ENCODE peak calls at places on chromosomes 16 and 17, in seven cellular contexts. One of them, this sample, is unnamed.

GRCh38 chr17:42056634-42057033 is 6.2 kb upstream of the C17orf113 start:
- DNase-seq in HCT116: no peak
- DNase-seq in PC-3: no peak
- DNase-seq in hepatocyte: no peak
- DNase-seq in GM23248: no peak
- DNase-seq in SK-N-SH: no peak
- DNase-seq in GM23338: no peak
- DNase-seq in this sample: no peak

GRCh38 chr16:86072328-86073102 is 173.6 kb downstream of the IRF8 start:
- DNase-seq in PC-3: peak; percentile 59
- DNase-seq in HCT116: peak; percentile 68
- DNase-seq in SK-N-SH: peak; percentile 72
- DNase-seq in GM23248: peak; percentile 79
- DNase-seq in hepatocyte: peak; percentile 81
- DNase-seq in GM23338: peak; percentile 81
- DNase-seq in this sample: peak; percentile 48

GRCh38 chr16:47519037-47519436 is 57.9 kb downstream of the PHKB start:
- DNase-seq in SK-N-SH: no peak
- DNase-seq in GM23338: no peak
- DNase-seq in GM23248: peak; percentile 34
- DNase-seq in hepatocyte: no peak
- DNase-seq in HCT116: no peak
- DNase-seq in PC-3: no peak
- DNase-seq in this sample: no peak

GRCh38 chr16:74169687-74170522 is 126.7 kb upstream of the PSMD7 start:
- DNase-seq in GM23248: peak; percentile 14
- DNase-seq in GM23338: no peak
- DNase-seq in SK-N-SH: no peak
- DNase-seq in HCT116: no peak
- DNase-seq in PC-3: peak; percentile 2
- DNase-seq in hepatocyte: peak; percentile 63
- DNase-seq in this sample: no peak

GRCh38 chr17:47193931-47194481 is 4.9 kb upstream of the CDC27 start:
- DNase-seq in SK-N-SH: no peak
- DNase-seq in PC-3: no peak
- DNase-seq in GM23338: no peak
- DNase-seq in hepatocyte: no peak
- DNase-seq in GM23248: no peak
- DNase-seq in HCT116: no peak
- DNase-seq in this sample: no peak

GRCh38 chr17:43324205-43324893 is 74.4 kb upstream of the ARL4D start:
- DNase-seq in PC-3: no peak
- DNase-seq in GM23248: no peak
- DNase-seq in GM23338: peak; percentile 63
- DNase-seq in hepatocyte: no peak
- DNase-seq in HCT116: no peak
- DNase-seq in SK-N-SH: no peak
- DNase-seq in this sample: peak; percentile 59

GRCh38 chr17:9050801-9051401 is 29.6 kb downstream of the NTN1 start:
- DNase-seq in SK-N-SH: no peak
- DNase-seq in hepatocyte: peak; percentile 64
- DNase-seq in GM23338: peak; percentile 72
- DNase-seq in GM23248: no peak
- DNase-seq in PC-3: peak; percentile 62
- DNase-seq in HCT116: peak; percentile 55
- DNase-seq in this sample: no peak

GRCh38 chr16:75433732-75434413 is 570 bp upstream of the CFDP1 start:
- DNase-seq in GM23248: peak; percentile 95
- DNase-seq in hepatocyte: peak; percentile 90
- DNase-seq in GM23338: peak; percentile 89
- DNase-seq in SK-N-SH: peak; percentile 68
- DNase-seq in PC-3: peak; percentile 72
- DNase-seq in HCT116: no peak
- DNase-seq in this sample: no peak

GRCh38 chr17:72254808-72255449 is 134.1 kb downstream of the SOX9 start:
- DNase-seq in SK-N-SH: no peak
- DNase-seq in GM23248: peak; percentile 14
- DNase-seq in PC-3: peak; percentile 56
- DNase-seq in HCT116: no peak
- DNase-seq in hepatocyte: no peak
- DNase-seq in GM23338: no peak
- DNase-seq in this sample: no peak

GRCh38 chr16:69494993-69495392 is 70.6 kb downstream of the CYB5B start:
- DNase-seq in SK-N-SH: no peak
- DNase-seq in HCT116: peak; percentile 44
- DNase-seq in hepatocyte: no peak
- DNase-seq in GM23248: peak; percentile 37
- DNase-seq in GM23338: peak; percentile 86
- DNase-seq in PC-3: peak; percentile 3
- DNase-seq in this sample: peak; percentile 26

GRCh38 chr16:21162661-21163151 is 4.2 kb downstream of the LDAF1 start:
- DNase-seq in GM23338: no peak
- DNase-seq in PC-3: no peak
- DNase-seq in HCT116: no peak
- DNase-seq in GM23248: peak; percentile 25
- DNase-seq in hepatocyte: no peak
- DNase-seq in SK-N-SH: no peak
- DNase-seq in this sample: no peak

GRCh38 chr17:16661217-16661616 is 7.6 kb upstream of the ZNF624 start:
- DNase-seq in GM23338: no peak
- DNase-seq in SK-N-SH: no peak
- DNase-seq in PC-3: peak; percentile 10
- DNase-seq in HCT116: no peak
- DNase-seq in GM23248: no peak
- DNase-seq in hepatocyte: no peak
- DNase-seq in this sample: no peak

GRCh38 chr16:23398987-23399805 is 53.8 kb downstream of the COG7 start:
- DNase-seq in GM23248: no peak
- DNase-seq in GM23338: peak; percentile 93
- DNase-seq in PC-3: no peak
- DNase-seq in HCT116: no peak
- DNase-seq in hepatocyte: no peak
- DNase-seq in SK-N-SH: no peak
- DNase-seq in this sample: no peak

GRCh38 chr17:968812-969766 is 10.5 kb downstream of the NXN start:
- DNase-seq in GM23338: no peak
- DNase-seq in GM23248: peak; percentile 82
- DNase-seq in SK-N-SH: peak; percentile 34
- DNase-seq in HCT116: peak; percentile 62
- DNase-seq in hepatocyte: peak; percentile 65
- DNase-seq in PC-3: no peak
- DNase-seq in this sample: no peak

GRCh38 chr17:17156107-17156506 is 50.0 kb downstream of the PLD6 start:
- DNase-seq in HCT116: no peak
- DNase-seq in GM23338: no peak
- DNase-seq in hepatocyte: no peak
- DNase-seq in GM23248: peak; percentile 93
- DNase-seq in PC-3: peak; percentile 83
- DNase-seq in SK-N-SH: no peak
- DNase-seq in this sample: no peak

GRCh38 chr16:87062569-87063442 is 254.4 kb downstream of the C16orf95 start:
- DNase-seq in HCT116: peak; percentile 62
- DNase-seq in hepatocyte: peak; percentile 87
- DNase-seq in GM23248: peak; percentile 82
- DNase-seq in PC-3: peak; percentile 73
- DNase-seq in GM23338: peak; percentile 93
- DNase-seq in SK-N-SH: peak; percentile 91
- DNase-seq in this sample: peak; percentile 80

GRCh38 chr16:65509172-65509571 is 387.3 kb upstream of the CDH11 start:
- DNase-seq in GM23248: peak; percentile 55
- DNase-seq in hepatocyte: no peak
- DNase-seq in SK-N-SH: no peak
- DNase-seq in PC-3: no peak
- DNase-seq in GM23338: no peak
- DNase-seq in HCT116: no peak
- DNase-seq in this sample: no peak

GRCh38 chr17:63853260-63853659 is 10.8 kb upstream of the SMARCD2 start:
- DNase-seq in GM23338: no peak
- DNase-seq in HCT116: no peak
- DNase-seq in hepatocyte: no peak
- DNase-seq in SK-N-SH: no peak
- DNase-seq in PC-3: no peak
- DNase-seq in GM23248: no peak
- DNase-seq in this sample: no peak

GRCh38 chr16:2324296-2324859 is 16.1 kb downstream of the ABCA3 start:
- DNase-seq in HCT116: no peak
- DNase-seq in GM23248: no peak
- DNase-seq in PC-3: no peak
- DNase-seq in hepatocyte: no peak
- DNase-seq in SK-N-SH: no peak
- DNase-seq in GM23338: no peak
- DNase-seq in this sample: no peak

GRCh38 chr17:78343099-78343432 is 16.8 kb downstream of the SOCS3 start:
- DNase-seq in GM23338: peak; percentile 72
- DNase-seq in hepatocyte: peak; percentile 72
- DNase-seq in HCT116: peak; percentile 45
- DNase-seq in SK-N-SH: peak; percentile 62
- DNase-seq in PC-3: peak; percentile 79
- DNase-seq in GM23248: peak; percentile 99
- DNase-seq in this sample: no peak

GRCh38 chr17:8918811-8919210 is 46.7 kb downstream of the PIK3R5 start:
- DNase-seq in PC-3: peak; percentile 11
- DNase-seq in SK-N-SH: no peak
- DNase-seq in GM23338: no peak
- DNase-seq in HCT116: no peak
- DNase-seq in GM23248: peak; percentile 30
- DNase-seq in hepatocyte: no peak
- DNase-seq in this sample: no peak

GRCh38 chr17:47813077-47813476 is 8.5 kb downstream of the OSBPL7 start:
- DNase-seq in GM23248: no peak
- DNase-seq in hepatocyte: no peak
- DNase-seq in GM23338: no peak
- DNase-seq in HCT116: no peak
- DNase-seq in SK-N-SH: peak; percentile 11
- DNase-seq in PC-3: no peak
- DNase-seq in this sample: no peak

GRCh38 chr17:17493249-17493985 is 2.8 kb downstream of the RASD1 start:
- DNase-seq in PC-3: peak; percentile 31
- DNase-seq in hepatocyte: no peak
- DNase-seq in HCT116: no peak
- DNase-seq in GM23338: peak; percentile 45
- DNase-seq in SK-N-SH: no peak
- DNase-seq in GM23248: peak; percentile 21
- DNase-seq in this sample: no peak

GRCh38 chr17:2392252-2393183 is 8.3 kb downstream of the MNT start:
- DNase-seq in GM23338: peak; percentile 96
- DNase-seq in PC-3: peak; percentile 92
- DNase-seq in SK-N-SH: peak; percentile 97
- DNase-seq in GM23248: peak; percentile 99
- DNase-seq in hepatocyte: peak; percentile 99
- DNase-seq in HCT116: peak; percentile 77
- DNase-seq in this sample: peak; percentile 97

GRCh38 chr17:6413073-6413472 is 21.8 kb downstream of the AIPL1 start:
- DNase-seq in GM23248: peak; percentile 52
- DNase-seq in PC-3: peak; percentile 73
- DNase-seq in hepatocyte: peak; percentile 59
- DNase-seq in SK-N-SH: peak; percentile 54
- DNase-seq in HCT116: peak; percentile 36
- DNase-seq in GM23338: peak; percentile 82
- DNase-seq in this sample: peak; percentile 59

GRCh38 chr17:37147301-37147812 is 198.6 kb downstream of the AATF start:
- DNase-seq in GM23338: no peak
- DNase-seq in hepatocyte: peak; percentile 21
- DNase-seq in HCT116: no peak
- DNase-seq in PC-3: peak; percentile 68
- DNase-seq in SK-N-SH: no peak
- DNase-seq in GM23248: no peak
- DNase-seq in this sample: peak; percentile 69

GRCh38 chr16:12868788-12869187 is 32.6 kb upstream of the SHISA9 start:
- DNase-seq in hepatocyte: no peak
- DNase-seq in PC-3: no peak
- DNase-seq in GM23248: no peak
- DNase-seq in SK-N-SH: no peak
- DNase-seq in HCT116: no peak
- DNase-seq in GM23338: no peak
- DNase-seq in this sample: no peak
- TF ChIP-seq EZH2phosphoT487 in hepatocyte: no peak
- TF ChIP-seq EZH2phosphoT487 in PC-3: no peak
- TF ChIP-seq EZH2phosphoT487 in GM23248: no peak
- TF ChIP-seq EZH2phosphoT487 in SK-N-SH: no peak
- TF ChIP-seq EZH2phosphoT487 in HCT116: no peak
- TF ChIP-seq EZH2phosphoT487 in GM23338: no peak
- TF ChIP-seq EZH2phosphoT487 in this sample: no peak

DNA sequence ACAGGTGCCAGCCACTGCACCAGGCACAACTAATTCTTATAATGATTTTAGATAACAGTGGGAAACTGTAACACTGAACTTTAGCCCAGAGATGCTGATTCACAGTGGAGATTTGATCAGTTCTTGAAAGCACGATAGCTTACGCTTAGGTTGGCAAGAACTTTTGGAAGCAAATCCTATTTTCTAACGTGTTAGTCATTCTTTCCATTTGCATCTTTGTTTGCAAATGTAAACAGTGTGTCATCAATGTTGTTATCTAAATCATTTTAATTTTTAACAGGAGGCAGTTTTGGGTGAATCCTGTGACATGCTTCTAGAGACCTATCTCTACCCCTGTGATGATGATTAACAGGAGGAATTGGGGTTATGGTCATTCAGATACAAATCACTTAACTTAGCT is 35.7 kb upstream of the GNA13 start:
- DNase-seq in SK-N-SH: no peak
- DNase-seq in GM23248: peak; percentile 86
- DNase-seq in hepatocyte: no peak
- DNase-seq in GM23338: no peak
- DNase-seq in HCT116: no peak
- DNase-seq in PC-3: peak; percentile 95
- DNase-seq in this sample: no peak
- H3K4me2 ChIP-seq in SK-N-SH: no peak overlapping the region
- H3K4me2 ChIP-seq in GM23248: no peak overlapping the region
- H3K4me2 ChIP-seq in hepatocyte: no peak overlapping the region
- H3K4me2 ChIP-seq in GM23338: no peak overlapping the region
- H3K4me2 ChIP-seq in HCT116: no peak overlapping the region
- H3K4me2 ChIP-seq in PC-3: peak overlapping the region; percentile 44
- H3K4me2 ChIP-seq in this sample: no peak overlapping the region

DNA sequence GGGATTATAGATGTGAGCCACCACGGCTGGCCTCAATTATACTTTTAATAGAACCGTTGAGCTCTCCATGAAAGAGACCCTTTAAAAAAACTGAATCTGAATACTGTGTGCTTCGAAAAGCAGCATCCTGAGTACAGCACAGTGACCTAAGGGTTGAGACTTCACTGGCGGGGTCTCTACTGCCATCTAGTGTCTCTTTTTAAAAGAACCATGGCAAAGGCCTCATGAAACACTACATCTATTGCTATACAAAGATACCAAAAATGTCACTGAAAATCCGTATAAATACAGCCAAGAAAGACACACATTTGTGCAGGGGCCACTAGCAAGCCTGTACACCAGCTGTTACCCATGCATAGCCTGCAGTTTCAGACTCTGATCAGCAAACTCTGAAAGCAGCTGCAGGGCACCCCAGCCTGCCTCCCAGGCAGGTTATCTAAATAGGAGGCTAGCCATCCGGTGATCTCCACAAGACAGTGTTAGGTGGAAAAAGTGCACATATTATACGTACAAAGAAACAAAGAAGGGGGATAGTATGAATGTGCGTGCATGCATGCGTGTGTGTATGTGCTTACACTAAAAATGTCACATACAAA is 35.3 kb downstream of the NPLOC4 start:
- DNase-seq in hepatocyte: peak; percentile 80
- DNase-seq in GM23248: peak; percentile 79
- DNase-seq in SK-N-SH: peak; percentile 87
- DNase-seq in PC-3: peak; percentile 84
- DNase-seq in GM23338: peak; percentile 78
- DNase-seq in HCT116: peak; percentile 49
- DNase-seq in this sample: peak; percentile 82
- TF ChIP-seq EZH2phosphoT487 in hepatocyte: no peak
- TF ChIP-seq EZH2phosphoT487 in GM23248: no peak
- TF ChIP-seq EZH2phosphoT487 in SK-N-SH: no peak
- TF ChIP-seq EZH2phosphoT487 in PC-3: no peak
- TF ChIP-seq EZH2phosphoT487 in GM23338: no peak
- TF ChIP-seq EZH2phosphoT487 in HCT116: no peak
- TF ChIP-seq EZH2phosphoT487 in this sample: no peak

GRCh38 chr16:51592535-51592934 is 441.5 kb upstream of the SALL1 start:
- DNase-seq in PC-3: no peak
- DNase-seq in hepatocyte: no peak
- DNase-seq in SK-N-SH: no peak
- DNase-seq in GM23338: no peak
- DNase-seq in HCT116: no peak
- DNase-seq in GM23248: no peak
- DNase-seq in this sample: no peak
- H3K4me2 ChIP-seq in PC-3: no peak overlapping the region
- H3K4me2 ChIP-seq in hepatocyte: peak overlapping the region; percentile 68
- H3K4me2 ChIP-seq in SK-N-SH: no peak overlapping the region
- H3K4me2 ChIP-seq in GM23338: no peak overlapping the region
- H3K4me2 ChIP-seq in HCT116: no peak overlapping the region
- H3K4me2 ChIP-seq in GM23248: no peak overlapping the region
- H3K4me2 ChIP-seq in this sample: no peak overlapping the region